ENCODE peak calls at places on chromosomes 7 and 10, in seven cellular contexts. One of them, this sample, is unnamed.
A peak's percentile ranks its signal among the peaks of the same experiment; 100 is the strongest.

GRCh38 chr7:141178486-141179135 is 104.7 kb downstream of the TMEM178B start:
- DNase-seq in choroid plexus epithelial cell: no peak
- DNase-seq in Jurkat, Clone E6-1: no peak
- DNase-seq in kidney glomerular epithelial cell: no peak
- DNase-seq in germinal center: no peak
- DNase-seq in HAP-1: no peak
- DNase-seq in fibroblast of the aortic adventitia: no peak
- DNase-seq in this sample: no peak

GRCh38 chr7:148772297-148773089 is 73.8 kb downstream of the CUL1 start:
- DNase-seq in choroid plexus epithelial cell: peak; percentile 90
- DNase-seq in Jurkat, Clone E6-1: no peak
- DNase-seq in kidney glomerular epithelial cell: peak; percentile 96
- DNase-seq in germinal center: no peak
- DNase-seq in HAP-1: no peak
- DNase-seq in fibroblast of the aortic adventitia: peak; percentile 65
- DNase-seq in this sample: peak; percentile 92

GRCh38 chr10:75062191-75062849 is 49.1 kb upstream of the SAMD8 start:
- DNase-seq in choroid plexus epithelial cell: peak; percentile 7
- DNase-seq in Jurkat, Clone E6-1: no peak
- DNase-seq in kidney glomerular epithelial cell: no peak
- DNase-seq in germinal center: no peak
- DNase-seq in HAP-1: no peak
- DNase-seq in fibroblast of the aortic adventitia: peak; percentile 95
- DNase-seq in this sample: no peak

GRCh38 chr10:132706701-132707100 is 79.2 kb downstream of the NKX6-2 start:
- DNase-seq in choroid plexus epithelial cell: no peak
- DNase-seq in Jurkat, Clone E6-1: no peak
- DNase-seq in kidney glomerular epithelial cell: no peak
- DNase-seq in germinal center: no peak
- DNase-seq in HAP-1: no peak
- DNase-seq in fibroblast of the aortic adventitia: no peak
- DNase-seq in this sample: no peak

GRCh38 chr10:70543911-70544310 is 58.6 kb downstream of the PRF1 start:
- DNase-seq in choroid plexus epithelial cell: no peak
- DNase-seq in Jurkat, Clone E6-1: no peak
- DNase-seq in kidney glomerular epithelial cell: no peak
- DNase-seq in germinal center: no peak
- DNase-seq in HAP-1: no peak
- DNase-seq in fibroblast of the aortic adventitia: no peak
- DNase-seq in this sample: no peak

GRCh38 chr10:32412499-32412853 is 33.5 kb upstream of the CCDC7 start:
- DNase-seq in choroid plexus epithelial cell: peak; percentile 72
- DNase-seq in Jurkat, Clone E6-1: no peak
- DNase-seq in kidney glomerular epithelial cell: peak; percentile 50
- DNase-seq in germinal center: no peak
- DNase-seq in HAP-1: no peak
- DNase-seq in fibroblast of the aortic adventitia: peak; percentile 10
- DNase-seq in this sample: peak; percentile 15

GRCh38 chr10:86385806-86386205 is 19.2 kb upstream of the GRID1 start:
- DNase-seq in choroid plexus epithelial cell: no peak
- DNase-seq in Jurkat, Clone E6-1: no peak
- DNase-seq in kidney glomerular epithelial cell: no peak
- DNase-seq in germinal center: no peak
- DNase-seq in HAP-1: no peak
- DNase-seq in fibroblast of the aortic adventitia: no peak
- DNase-seq in this sample: no peak

GRCh38 chr10:22693371-22693784 is 21.0 kb downstream of the PIP4K2A start:
- DNase-seq in choroid plexus epithelial cell: peak; percentile 86
- DNase-seq in Jurkat, Clone E6-1: no peak
- DNase-seq in kidney glomerular epithelial cell: no peak
- DNase-seq in germinal center: no peak
- DNase-seq in HAP-1: no peak
- DNase-seq in fibroblast of the aortic adventitia: peak; percentile 66
- DNase-seq in this sample: peak; percentile 78

GRCh38 chr7:83782628-83783027 is 133.7 kb upstream of the SEMA3E start:
- DNase-seq in choroid plexus epithelial cell: no peak
- DNase-seq in Jurkat, Clone E6-1: no peak
- DNase-seq in kidney glomerular epithelial cell: peak; percentile 90
- DNase-seq in germinal center: no peak
- DNase-seq in HAP-1: no peak
- DNase-seq in fibroblast of the aortic adventitia: peak; percentile 20
- DNase-seq in this sample: peak; percentile 34

GRCh38 chr7:112495820-112496462 is 15.2 kb downstream of the LSMEM1 start:
- DNase-seq in choroid plexus epithelial cell: peak; percentile 85
- DNase-seq in Jurkat, Clone E6-1: peak; percentile 32
- DNase-seq in kidney glomerular epithelial cell: peak; percentile 34
- DNase-seq in germinal center: peak; percentile 6
- DNase-seq in HAP-1: peak; percentile 57
- DNase-seq in fibroblast of the aortic adventitia: peak; percentile 80
- DNase-seq in this sample: peak; percentile 65

GRCh38 chr7:23530355-23530754 is 1.4 kb downstream of the TRA2A start:
- DNase-seq in choroid plexus epithelial cell: peak; percentile 57
- DNase-seq in Jurkat, Clone E6-1: peak; percentile 41
- DNase-seq in kidney glomerular epithelial cell: no peak
- DNase-seq in germinal center: peak; percentile 71
- DNase-seq in HAP-1: peak; percentile 55
- DNase-seq in fibroblast of the aortic adventitia: peak; percentile 33
- DNase-seq in this sample: peak; percentile 23